ENCODE peak calls at places on chromosomes 6 and 20, in eight cellular contexts. O, U, D, W, M, E, V and Q are unnamed samples.

GRCh38 chr20:32474009-32474716 is 111.0 kb downstream of the NOL4L start:
- DNase-seq in O (no peak), U (peak; percentile 35), D (no peak), W (no peak), M (no peak), E (peak; percentile 37), V (peak; percentile 46), Q (no peak)

GRCh38 chr6:56552212-56553130 is 90.2 kb downstream of the DST start:
- DNase-seq in O (no peak), U (peak; percentile 33), D (no peak), W (no peak), M (no peak), E (no peak), V (no peak), Q (no peak)

GRCh38 chr6:159107451-159108260 is 61.5 kb upstream of the FNDC1 start:
- DNase-seq in O (no peak), U (no peak), D (no peak), W (peak; percentile 44), M (no peak), E (no peak), V (no peak), Q (no peak)

GRCh38 chr6:43883698-43884659 is 114.0 kb downstream of the VEGFA start:
- DNase-seq in O (no peak), U (no peak), D (no peak), W (peak; percentile 46), M (no peak), E (no peak), V (no peak), Q (no peak)

GRCh38 chr20:8782804-8783203 is 286.1 kb upstream of the PLCB4 start:
- DNase-seq in O (no peak), U (peak; percentile 85), D (peak; percentile 39), W (no peak), M (no peak), E (no peak), V (no peak), Q (no peak)

GRCh38 chr6:118812972-118813371 is 81.0 kb upstream of the ASF1A start:
- DNase-seq in O (no peak), U (peak; percentile 49), D (peak; percentile 48), W (no peak), M (no peak), E (no peak), V (no peak), Q (no peak)

GRCh38 chr20:57317789-57318371 is 11.7 kb upstream of the SPO11 start:
- DNase-seq in O (no peak), U (no peak), D (no peak), W (peak; percentile 45), M (no peak), E (peak; percentile 25), V (no peak), Q (no peak)

GRCh38 chr6:121187833-121188200 is 146.5 kb downstream of the TBC1D32 start:
- DNase-seq in O (no peak), U (no peak), D (no peak), W (no peak), M (no peak), E (no peak), V (no peak), Q (no peak)

GRCh38 chr6:90374201-90374600 is 77.6 kb upstream of the BACH2 start:
- DNase-seq in O (no peak), U (no peak), D (no peak), W (no peak), M (no peak), E (no peak), V (no peak), Q (no peak)

GRCh38 chr6:91480397-91480796 is 893.5 kb upstream of the MAP3K7 start:
- DNase-seq in O (no peak), U (no peak), D (no peak), W (no peak), M (no peak), E (no peak), V (no peak), Q (no peak)

GRCh38 chr6:91482498-91482897 is 895.6 kb upstream of the MAP3K7 start:
- DNase-seq in O (no peak), U (no peak), D (no peak), W (no peak), M (no peak), E (no peak), V (no peak), Q (no peak)

GRCh38 chr6:91485047-91485446 is 898.2 kb upstream of the MAP3K7 start:
- DNase-seq in O (no peak), U (no peak), D (no peak), W (no peak), M (no peak), E (no peak), V (no peak), Q (no peak)

GRCh38 chr6:91486200-91486599 is 899.3 kb upstream of the MAP3K7 start:
- DNase-seq in O (no peak), U (no peak), D (no peak), W (no peak), M (no peak), E (no peak), V (no peak), Q (no peak)

DNA sequence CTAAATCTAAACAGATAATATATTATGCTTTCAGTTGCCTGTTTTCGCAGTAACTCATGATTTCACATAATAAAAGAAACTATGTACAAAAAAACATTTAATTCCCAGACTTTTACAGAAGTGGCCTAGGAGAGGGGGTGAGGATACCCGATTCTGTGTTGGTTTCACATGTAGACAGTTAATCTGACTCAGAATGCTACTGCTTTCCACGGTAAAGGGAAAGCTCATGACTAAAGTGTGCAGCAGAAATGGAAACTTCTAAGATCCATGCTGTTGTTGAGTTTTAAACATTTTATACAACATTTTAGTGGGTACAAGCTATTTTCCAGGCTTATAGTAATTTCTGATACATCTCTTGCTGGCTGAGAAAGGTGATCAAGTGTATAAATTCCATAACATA is 896.5 kb upstream of the MAP3K7 start:
- DNase-seq in O (no peak), U (no peak), D (no peak), W (no peak), M (no peak), E (no peak), V (no peak), Q (no peak)
- TF ChIP-seq CTCF in O (no peak), U (no peak), D (no peak), W (no peak), M (no peak), E (no peak), V (no peak), Q (no peak)

GRCh38 chr20:50506270-50506579 is 4.0 kb upstream of the PTPN1 start:
- DNase-seq in O (no peak), U (no peak), D (no peak), W (no peak), M (no peak), E (no peak), V (no peak), Q (no peak)

GRCh38 chr20:50509923-50510705 is at the start of gene PTPN1:
- DNase-seq in O (peak; percentile 98), U (peak; percentile 98), D (peak; percentile 99), W (peak; percentile 99), M (peak; percentile 100), E (peak; percentile 99), V (peak; percentile 100), Q (peak; percentile 94)

GRCh38 chr20:50501970-50502745 is 8.0 kb upstream of the PTPN1 start:
- DNase-seq in O (no peak), U (no peak), D (no peak), W (no peak), M (no peak), E (no peak), V (no peak), Q (no peak)

GRCh38 chr20:50508171-50508761 is 1.9 kb upstream of the PTPN1 start:
- DNase-seq in O (no peak), U (no peak), D (no peak), W (peak; percentile 68), M (peak; percentile 28), E (no peak), V (no peak), Q (no peak)

GRCh38 chr20:50504231-50504823 is 5.9 kb upstream of the PTPN1 start:
- DNase-seq in O (no peak), U (peak; percentile 73), D (peak; percentile 57), W (no peak), M (no peak), E (no peak), V (no peak), Q (no peak)
- TF ChIP-seq CTCF in O (no peak), U (peak; percentile 15), D (no peak), W (peak; percentile 54), M (peak; percentile 26), E (no peak), V (no peak), Q (no peak)

DNA sequence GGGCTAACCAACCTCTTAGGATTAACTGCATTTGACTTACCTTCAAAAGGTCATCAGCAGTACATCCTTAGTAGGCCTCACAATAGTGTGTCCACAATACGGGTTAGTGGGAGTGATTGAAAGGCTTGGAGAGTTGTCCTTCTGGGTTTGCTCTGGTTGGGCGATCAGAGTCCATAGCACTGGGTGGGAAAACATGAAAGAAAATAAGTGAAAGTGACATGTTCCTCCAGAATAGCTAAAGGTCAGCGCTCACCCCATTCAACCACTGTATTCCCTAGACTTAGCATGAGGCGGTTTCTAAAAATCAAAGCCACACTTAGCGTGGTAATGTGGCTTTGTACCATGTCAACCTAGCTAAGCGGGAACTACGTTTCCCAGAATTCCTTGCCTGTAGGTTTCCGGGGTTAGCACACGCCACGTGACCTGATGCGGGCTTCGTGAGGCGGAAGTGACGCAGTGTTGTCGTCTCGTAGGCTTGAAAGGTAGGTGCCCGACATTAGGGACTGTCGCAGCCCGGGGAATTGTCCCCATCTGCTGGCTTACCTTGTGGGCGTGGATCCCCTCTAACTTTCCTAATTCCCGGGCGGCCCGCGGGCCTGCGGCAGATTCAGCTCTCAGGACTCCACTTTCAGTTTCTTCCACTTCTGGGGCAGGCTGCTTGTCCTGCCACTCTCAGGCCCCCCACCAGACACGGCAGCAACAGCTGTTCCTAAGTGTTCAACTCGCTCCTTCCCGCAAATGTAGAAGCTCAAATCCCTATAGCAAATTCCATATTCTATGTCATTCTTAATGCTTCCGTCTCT is 19.8 kb upstream of the SCP2D1 start:
- DNase-seq in O (peak; percentile 92), U (peak; percentile 90), D (peak; percentile 92), W (peak; percentile 93), M (peak; percentile 93), E (peak; percentile 71), V (peak; percentile 45), Q (peak; percentile 43)
- TF ChIP-seq CTCF in O (no peak), U (no peak), D (no peak), W (peak; percentile 21), M (peak; percentile 30), E (no peak), V (no peak), Q (no peak)

GRCh38 chr6:24909281-24910216 is 26.2 kb downstream of the RIPOR2 start:
- DNase-seq in O (no peak), U (no peak), D (no peak), W (peak; percentile 61), M (no peak), E (no peak), V (no peak), Q (no peak)

GRCh38 chr6:24908555-24908954 is 27.2 kb downstream of the RIPOR2 start:
- DNase-seq in O (no peak), U (peak; percentile 47), D (no peak), W (no peak), M (no peak), E (no peak), V (no peak), Q (no peak)

GRCh38 chr6:24910850-24911712 is 24.7 kb downstream of the RIPOR2 start:
- DNase-seq in O (peak; percentile 57), U (peak; percentile 27), D (peak; percentile 37), W (peak; percentile 87), M (peak; percentile 91), E (peak; percentile 67), V (peak; percentile 55), Q (no peak)

GRCh38 chr6:24911983-24912382 is 23.8 kb downstream of the RIPOR2 start:
- DNase-seq in O (no peak), U (no peak), D (no peak), W (no peak), M (no peak), E (no peak), V (no peak), Q (no peak)

GRCh38 chr6:24910331-24910849 is 25.4 kb downstream of the RIPOR2 start:
- DNase-seq in O (no peak), U (no peak), D (no peak), W (peak; percentile 64), M (peak; percentile 45), E (no peak), V (peak; percentile 45), Q (no peak)
- TF ChIP-seq CTCF in O (no peak), U (no peak), D (peak; percentile 6), W (peak; percentile 13), M (peak; percentile 33), E (no peak), V (no peak), Q (no peak)